ENCODE peak calls at places on chromosomes 7 and 10, in ten cellular contexts. Q, U, F, S, I, C, X, P, G and L are unnamed samples.

GRCh38 chr7:26653430-26653911 is 210.9 kb downstream of the SKAP2 start:
- DNase-seq in C (no peak), F (peak; percentile 68), U (no peak), P (peak; percentile 12), S (peak; percentile 15), X (no peak), Q (no peak), I (no peak), G (peak; percentile 46), L (no peak)

GRCh38 chr10:23197416-23197861 is 5.3 kb downstream of the PTF1A start:
- DNase-seq in S (peak; percentile 75), X (no peak), P (no peak), F (no peak), I (no peak), G (no peak), Q (no peak), U (no peak), C (no peak), L (peak; percentile 69)

GRCh38 chr10:103487396-103487708 is 6.2 kb upstream of the NEURL1 start:
- DNase-seq in X (no peak), G (no peak), F (no peak), U (no peak), S (no peak), Q (no peak), C (no peak), I (no peak), P (no peak), L (no peak)

GRCh38 chr7:138125598-138126111 is 49.4 kb downstream of the AKR1D1 start:
- DNase-seq in Q (no peak), P (no peak), I (peak; percentile 88), G (peak; percentile 70), C (no peak), S (no peak), U (peak; percentile 15), X (no peak), F (no peak), L (no peak)

GRCh38 chr7:151680810-151681209 is 161.1 kb upstream of the RHEB start:
- DNase-seq in S (no peak), C (peak; percentile 91), Q (no peak), I (peak; percentile 26), X (no peak), U (no peak), G (no peak), F (peak; percentile 43), P (no peak), L (no peak)

GRCh38 chr7:123024989-123025758 is 29.7 kb upstream of the TAS2R16 start:
- DNase-seq in I (peak; percentile 69), G (peak; percentile 5), X (no peak), F (no peak), C (no peak), U (no peak), S (no peak), Q (no peak), P (no peak), L (no peak)

GRCh38 chr7:158413962-158414961 is 173.4 kb downstream of the PTPRN2 start:
- DNase-seq in X (no peak), F (no peak), U (no peak), P (no peak), Q (no peak), G (peak; percentile 18), I (peak; percentile 66), S (no peak), C (no peak), L (peak; percentile 78)

GRCh38 chr10:117222552-117223412 is 18.1 kb upstream of the SLC18A2 start:
- DNase-seq in U (no peak), I (no peak), Q (no peak), F (no peak), P (no peak), G (no peak), C (no peak), S (no peak), X (no peak), L (no peak)